ENCODE peak calls at places on chromosomes 6 and 20, in five cellular contexts. A is H9, K is H1, C is mesenchymal stem cell, P is trophoblast cell. B is an unnamed sample.

GRCh38 chr6:77092971-77093370 is 370.3 kb downstream of the HTR1B start:
- DNase-seq in A (no peak), K (no peak), C (peak; percentile 92), P (no peak), B (no peak)

GRCh38 chr20:60535211-60535610 is 577.0 kb downstream of the CDH26 start:
- DNase-seq in A (no peak), K (no peak), C (no peak), P (no peak), B (no peak)

GRCh38 chr20:24492031-24492607 is 22.7 kb downstream of the SYNDIG1 start:
- DNase-seq in A (peak; percentile 62), K (no peak), C (no peak), P (no peak), B (no peak)

GRCh38 chr6:113734886-113735481 is 122.2 kb upstream of the MARCKS start:
- DNase-seq in A (no peak), K (no peak), C (peak; percentile 35), P (no peak), B (no peak)

GRCh38 chr6:33008944-33009861 is at the start of gene HLA-DOA:
- DNase-seq in A (peak; percentile 95), K (peak; percentile 69), C (peak; percentile 48), P (no peak), B (peak; percentile 69)

GRCh38 chr6:129500958-129501381 is 209.0 kb downstream of the ARHGAP18 start:
- DNase-seq in A (no peak), K (no peak), C (peak; percentile 80), P (no peak), B (no peak)

GRCh38 chr6:105926318-105926717 is 159.8 kb upstream of the PRDM1 start:
- DNase-seq in A (no peak), K (no peak), C (no peak), P (no peak), B (no peak)

GRCh38 chr6:128482642-128483041 is 37.8 kb downstream of the PTPRK start:
- DNase-seq in A (no peak), K (no peak), C (no peak), P (no peak), B (no peak)

GRCh38 chr20:16607364-16608264 is 34.4 kb upstream of the KIF16B start:
- DNase-seq in A (no peak), K (no peak), C (no peak), P (no peak), B (no peak)

GRCh38 chr6:106973841-106974336 is 640 bp downstream of the CD24 start:
- DNase-seq in A (no peak), K (no peak), C (peak; percentile 22), P (peak; percentile 9), B (peak; percentile 63)

GRCh38 chr6:6884193-6884627 is 223.6 kb upstream of the RREB1 start:
- DNase-seq in A (no peak), K (no peak), C (no peak), P (no peak), B (no peak)

GRCh38 chr20:46037036-46037435 is 8.0 kb downstream of the SLC12A5 start:
- DNase-seq in A (no peak), K (no peak), C (no peak), P (no peak), B (no peak)

GRCh38 chr6:158634695-158635426 is 9.7 kb downstream of the DYNLT1 start:
- DNase-seq in A (no peak), K (no peak), C (no peak), P (no peak), B (no peak)

GRCh38 chr6:158818580-158819212 is 472 bp downstream of the EZR start:
- DNase-seq in A (peak; percentile 69), K (no peak), C (peak; percentile 83), P (peak; percentile 81), B (peak; percentile 56)

GRCh38 chr6:133701633-133702331 is 187.1 kb upstream of the TCF21 start:
- DNase-seq in A (no peak), K (no peak), C (peak; percentile 92), P (no peak), B (no peak)

GRCh38 chr6:123838612-123839279 is 35.1 kb downstream of the NKAIN2 start:
- DNase-seq in A (no peak), K (no peak), C (no peak), P (no peak), B (no peak)

DNA sequence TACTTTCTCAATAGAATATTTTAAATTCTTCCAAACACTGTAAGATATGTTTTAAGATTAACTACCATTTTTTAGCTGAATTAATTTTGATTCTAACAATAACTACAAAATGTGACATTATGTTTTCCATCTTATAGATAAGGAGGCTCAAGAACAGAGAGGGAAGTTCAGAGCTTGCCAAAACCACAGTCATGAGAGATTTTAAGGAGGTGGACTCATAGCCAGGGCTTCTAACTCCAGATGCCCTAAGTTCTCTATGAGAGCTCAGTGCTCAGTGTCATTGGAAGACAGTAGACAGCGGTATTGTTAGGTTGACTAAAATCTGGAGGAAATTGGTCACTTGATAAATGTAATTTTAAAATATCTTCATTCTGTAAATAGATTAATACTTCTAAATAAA is 144.2 kb downstream of the PACRG start:
- DNase-seq in A (no peak), K (no peak), C (no peak), P (no peak), B (no peak)
- H2BK12ac ChIP-seq in A (no peak overlapping the region), K (no peak overlapping the region), C (no peak overlapping the region), P (no peak overlapping the region), B (no peak overlapping the region)

DNA sequence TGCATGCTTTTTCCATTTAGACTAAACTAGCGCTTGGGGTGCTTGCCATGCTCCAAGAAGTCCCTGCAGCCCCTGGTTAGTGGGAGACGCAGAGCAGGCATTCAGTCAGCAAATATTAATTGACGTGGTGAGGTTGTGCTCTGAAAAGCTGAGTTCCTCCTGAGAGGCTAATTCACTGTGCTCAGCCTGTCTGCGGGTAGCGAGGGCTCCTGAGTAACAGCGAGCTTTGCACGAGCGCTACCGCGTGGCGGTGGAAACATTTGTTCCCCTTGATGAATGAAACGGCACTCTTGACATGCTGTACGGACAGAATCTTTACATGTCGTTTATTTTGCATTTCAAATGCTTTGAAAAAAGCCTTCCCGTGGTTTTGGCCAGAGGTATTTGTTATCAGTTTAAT is 170.6 kb upstream of the AGPAT4 start:
- DNase-seq in A (peak; percentile 49), K (no peak), C (peak; percentile 41), P (peak; percentile 40), B (no peak)
- H2BK12ac ChIP-seq in A (no peak overlapping the region), K (no peak overlapping the region), C (no peak overlapping the region), P (no peak overlapping the region), B (no peak overlapping the region)

GRCh38 chr6:159875194-159875593 is 15.6 kb upstream of the MAS1 start:
- DNase-seq in A (peak; percentile 64), K (no peak), C (no peak), P (no peak), B (no peak)

GRCh38 chr6:159880412-159880811 is 10.4 kb upstream of the MAS1 start:
- DNase-seq in A (no peak), K (no peak), C (no peak), P (no peak), B (no peak)

GRCh38 chr6:159877256-159877808 is 13.5 kb upstream of the MAS1 start:
- DNase-seq in A (no peak), K (no peak), C (no peak), P (no peak), B (no peak)

GRCh38 chr6:159878341-159878740 is 12.4 kb upstream of the MAS1 start:
- DNase-seq in A (no peak), K (no peak), C (no peak), P (no peak), B (no peak)

GRCh38 chr6:159879829-159880228 is 11.0 kb upstream of the MAS1 start:
- DNase-seq in A (no peak), K (no peak), C (no peak), P (no peak), B (no peak)
- H2BK12ac ChIP-seq in A (no peak overlapping the region), K (no peak overlapping the region), C (no peak overlapping the region), P (no peak overlapping the region), B (no peak overlapping the region)

GRCh38 chr20:62331347-62331746 is 28.6 kb downstream of the ADRM1 start:
- DNase-seq in A (no peak), K (no peak), C (no peak), P (no peak), B (no peak)
- H2BK12ac ChIP-seq in A (no peak overlapping the region), K (no peak overlapping the region), C (no peak overlapping the region), P (no peak overlapping the region), B (no peak overlapping the region)

GRCh38 chr6:51250317-51250716 is 431.6 kb downstream of the TFAP2B start:
- DNase-seq in A (no peak), K (no peak), C (no peak), P (no peak), B (no peak)
- H2BK12ac ChIP-seq in A (no peak overlapping the region), K (no peak overlapping the region), C (no peak overlapping the region), P (no peak overlapping the region), B (no peak overlapping the region)

GRCh38 chr20:7015257-7015656 is 247.8 kb downstream of the BMP2 start:
- DNase-seq in A (no peak), K (no peak), C (no peak), P (no peak), B (no peak)
- H2BK12ac ChIP-seq in A (no peak overlapping the region), K (no peak overlapping the region), C (no peak overlapping the region), P (no peak overlapping the region), B (no peak overlapping the region)

GRCh38 chr6:55977959-55978358 is 102.6 kb upstream of the BMP5 start:
- DNase-seq in A (no peak), K (no peak), C (no peak), P (no peak), B (no peak)
- H2BK12ac ChIP-seq in A (no peak overlapping the region), K (no peak overlapping the region), C (no peak overlapping the region), P (no peak overlapping the region), B (no peak overlapping the region)

GRCh38 chr6:34050691-34051090 is 95.2 kb downstream of the GRM4 start:
- DNase-seq in A (no peak), K (no peak), C (no peak), P (no peak), B (no peak)

GRCh38 chr6:34052918-34053608 is 92.8 kb downstream of the GRM4 start:
- DNase-seq in A (no peak), K (no peak), C (no peak), P (no peak), B (no peak)

GRCh38 chr6:34051339-34051919 is 94.5 kb downstream of the GRM4 start:
- DNase-seq in A (no peak), K (no peak), C (no peak), P (no peak), B (no peak)

GRCh38 chr6:34053721-34054120 is 92.2 kb downstream of the GRM4 start:
- DNase-seq in A (peak; percentile 63), K (no peak), C (no peak), P (no peak), B (no peak)

GRCh38 chr6:34052071-34052825 is 93.6 kb downstream of the GRM4 start:
- DNase-seq in A (no peak), K (no peak), C (no peak), P (no peak), B (no peak)
- H2BK12ac ChIP-seq in A (no peak overlapping the region), K (no peak overlapping the region), C (no peak overlapping the region), P (no peak overlapping the region), B (peak overlapping the region; percentile 11)

DNA sequence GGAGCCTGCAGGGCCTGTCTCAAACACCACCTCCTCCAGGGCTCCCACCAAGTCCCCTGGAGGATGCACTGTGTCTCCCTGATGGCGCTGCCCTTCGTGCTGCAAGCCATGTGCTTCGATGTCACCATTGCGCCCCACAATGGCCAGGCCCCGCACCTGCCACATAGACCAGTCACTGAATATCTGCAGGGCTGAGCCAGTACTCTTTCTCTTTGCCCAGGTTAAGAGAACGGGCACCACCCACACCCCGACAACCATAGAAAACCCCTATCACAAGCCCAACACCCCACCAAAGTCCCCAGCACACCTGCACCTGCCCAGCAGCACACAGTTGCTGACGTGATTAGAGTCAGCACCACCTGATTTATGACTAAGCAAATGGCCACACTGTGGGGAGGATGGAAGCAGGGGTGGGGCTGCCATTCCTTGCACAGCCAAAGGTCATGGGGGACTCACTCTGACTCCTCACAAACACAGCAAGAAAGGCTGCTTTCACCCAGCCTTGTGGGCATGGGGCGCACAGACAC is 104.3 kb downstream of the SLC23A2 start:
- DNase-seq in A (peak; percentile 81), K (no peak), C (no peak), P (no peak), B (no peak)
- H2BK12ac ChIP-seq in A (no peak overlapping the region), K (peak overlapping the region; percentile 19), C (no peak overlapping the region), P (no peak overlapping the region), B (peak overlapping the region; percentile 7)

B was measured in neuronal stem cell.